ENCODE peak calls at places on chromosomes 4 and X, in four cellular contexts. J, L, T and P are unnamed samples.

GRCh38 chrX:20596856-20597255 is 330.1 kb upstream of the RPS6KA3 start:
- DNase-seq in J (no peak), L (no peak), T (no peak), P (no peak)

GRCh38 chr4:158490629-158491028 is 31.1 kb upstream of the RXFP1 start:
- DNase-seq in J (no peak), L (no peak), T (peak; percentile 10), P (no peak)

GRCh38 chr4:143337600-143338287 is 1.1 kb downstream of the GAB1 start:
- DNase-seq in J (peak; percentile 78), L (no peak), T (peak; percentile 37), P (peak; percentile 72)

GRCh38 chr4:15054546-15054945 is 52.3 kb downstream of the CPEB2 start:
- DNase-seq in J (no peak), L (no peak), T (no peak), P (no peak)

GRCh38 chr4:148776944-148777343 is 334.7 kb upstream of the NR3C2 start:
- DNase-seq in J (no peak), L (no peak), T (peak; percentile 14), P (no peak)

GRCh38 chr4:138243369-138243768 is 1.2 kb upstream of the SLC7A11 start:
- DNase-seq in J (no peak), L (no peak), T (peak; percentile 51), P (no peak)

GRCh38 chrX:96394566-96394965 is 290.1 kb upstream of the DIAPH2 start:
- DNase-seq in J (no peak), L (no peak), T (peak; percentile 12), P (peak; percentile 47)

GRCh38 chrX:137427813-137428212 is 138.1 kb upstream of the ZIC3 start:
- DNase-seq in J (no peak), L (no peak), T (no peak), P (peak; percentile 0)

GRCh38 chr4:187478292-187479205 is 517.0 kb upstream of the ZFP42 start:
- DNase-seq in J (no peak), L (no peak), T (peak; percentile 82), P (peak; percentile 92)

GRCh38 chr4:30362436-30362835 is 357.7 kb upstream of the PCDH7 start:
- DNase-seq in J (no peak), L (no peak), T (no peak), P (no peak)

GRCh38 chrX:6965729-6966128 is 181.8 kb upstream of the STS start:
- DNase-seq in J (no peak), L (no peak), T (no peak), P (no peak)

GRCh38 chrX:13463608-13464007 is 105.8 kb upstream of the EGFL6 start:
- DNase-seq in J (no peak), L (no peak), T (peak; percentile 49), P (peak; percentile 84)

GRCh38 chr4:167282171-167282864 is 48.0 kb upstream of the SPOCK3 start:
- DNase-seq in J (no peak), L (no peak), T (peak; percentile 66), P (no peak)

GRCh38 chr4:80619070-80619674 is 283.6 kb downstream of the CFAP299 start:
- DNase-seq in J (no peak), L (no peak), T (peak; percentile 49), P (no peak)

GRCh38 chrX:101377542-101377941 is 8.4 kb downstream of the BTK start:
- DNase-seq in J (no peak), L (no peak), T (no peak), P (no peak)

GRCh38 chrX:153825042-153825441 is 5.3 kb downstream of the PDZD4 start:
- DNase-seq in J (no peak), L (no peak), T (no peak), P (no peak)

GRCh38 chr4:76892601-76893000 is 5.3 kb downstream of the SOWAHB start:
- DNase-seq in J (no peak), L (no peak), T (peak; percentile 76), P (no peak)

GRCh38 chr4:186255122-186255521 is 10.9 kb upstream of the F11 start:
- DNase-seq in J (no peak), L (no peak), T (no peak), P (no peak)

GRCh38 chrX:670596-670995 is 40.0 kb downstream of the SHOX start:
- DNase-seq in J (no peak), L (no peak), T (no peak), P (no peak)

GRCh38 chrX:357693-358471 is 28.8 kb downstream of the PPP2R3B start:
- DNase-seq in J (peak; percentile 68), L (no peak), T (peak; percentile 54), P (peak; percentile 54)

GRCh38 chr4:2408401-2408958 is 10.0 kb downstream of the ZFYVE28 start:
- DNase-seq in J (peak; percentile 71), L (no peak), T (peak; percentile 8), P (no peak)

GRCh38 chr4:61374612-61374920 is 174.4 kb downstream of the ADGRL3 start:
- DNase-seq in J (no peak), L (no peak), T (peak; percentile 50), P (no peak)

GRCh38 chr4:159455675-159456235 is 352.9 kb downstream of the RAPGEF2 start:
- DNase-seq in J (no peak), L (peak; percentile 18), T (peak; percentile 66), P (peak; percentile 64)

GRCh38 chr4:115279300-115279699 is 165.9 kb upstream of the NDST4 start:
- DNase-seq in J (no peak), L (no peak), T (peak; percentile 25), P (no peak)

GRCh38 chrX:15939737-15940136 is 85.1 kb upstream of the AP1S2 start:
- DNase-seq in J (no peak), L (no peak), T (no peak), P (no peak)

GRCh38 chrX:10676239-10676971 is 56.0 kb upstream of the MID1 start:
- DNase-seq in J (no peak), L (peak; percentile 21), T (no peak), P (no peak)

GRCh38 chr4:150082241-150082640 is 4.0 kb downstream of the DCLK2 start:
- DNase-seq in J (no peak), L (no peak), T (no peak), P (no peak)

GRCh38 chr4:125750827-125751466 is 436.2 kb downstream of the FAT4 start:
- DNase-seq in J (no peak), L (peak; percentile 41), T (peak; percentile 62), P (peak; percentile 61)

GRCh38 chr4:100372432-100372831 is 145.4 kb downstream of the EMCN start:
- DNase-seq in J (no peak), L (no peak), T (peak; percentile 30), P (peak; percentile 15)

GRCh38 chrX:130523460-130524394 is 121.9 kb downstream of the RBMX2 start:
- DNase-seq in J (peak; percentile 74), L (peak; percentile 0), T (peak; percentile 16), P (peak; percentile 28)

GRCh38 chr4:125719987-125720386 is 405.2 kb downstream of the FAT4 start:
- DNase-seq in J (no peak), L (no peak), T (peak; percentile 85), P (peak; percentile 76)

GRCh38 chr4:119730644-119730995 is 102.0 kb upstream of the PDE5A start:
- DNase-seq in J (no peak), L (no peak), T (no peak), P (peak; percentile 44)

GRCh38 chr4:119731778-119732177 is 103.2 kb upstream of the PDE5A start:
- DNase-seq in J (no peak), L (no peak), T (no peak), P (no peak)

GRCh38 chr4:119733431-119733830 is 104.8 kb upstream of the PDE5A start:
- DNase-seq in J (no peak), L (no peak), T (peak; percentile 18), P (peak; percentile 61)

GRCh38 chr4:119729815-119730643 is 101.4 kb upstream of the PDE5A start:
- DNase-seq in J (peak; percentile 28), L (no peak), T (peak; percentile 94), P (peak; percentile 90)

DNA sequence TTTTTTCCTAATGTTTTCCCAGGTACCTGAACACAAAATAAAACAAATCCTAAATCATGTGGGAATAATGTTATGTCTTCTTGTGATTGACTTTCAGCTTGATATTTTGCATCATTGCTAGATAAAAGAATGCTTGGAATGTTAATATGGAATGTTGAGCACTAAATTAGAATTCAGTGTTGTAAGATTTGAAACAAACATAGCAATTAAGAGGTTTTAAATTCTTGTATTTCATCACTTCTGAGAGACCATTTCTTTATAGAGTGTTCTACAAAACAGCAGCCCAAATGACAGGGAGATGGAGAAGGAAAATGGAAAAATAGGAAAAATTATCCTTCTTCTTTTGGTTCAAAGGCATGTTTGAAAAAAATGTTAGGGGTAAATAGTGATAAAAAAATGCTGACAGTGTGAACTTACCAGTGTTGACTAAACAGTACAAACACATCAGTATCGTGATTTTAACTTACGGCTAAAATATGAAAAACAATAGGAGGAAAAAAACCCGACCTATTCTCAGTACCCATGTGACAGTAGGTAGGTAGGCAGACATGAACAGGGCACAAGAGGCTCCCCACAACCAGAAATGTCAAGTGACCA is 102.6 kb upstream of the PDE5A start:
- DNase-seq in J (no peak), L (no peak), T (no peak), P (no peak)
- H3K9ac ChIP-seq in J (no peak overlapping the region), L (no peak overlapping the region), T (peak overlapping the region; percentile 16), P (no peak overlapping the region)

GRCh38 chrX:112841820-112842157 is 1.2 kb upstream of the AMOT start:
- DNase-seq in J (no peak), L (no peak), T (no peak), P (no peak)
- H3K9ac ChIP-seq in J (no peak overlapping the region), L (no peak overlapping the region), T (no peak overlapping the region), P (peak overlapping the region; percentile 57)

GRCh38 chr4:86582453-86582852 is 11.7 kb upstream of the PTPN13 start:
- DNase-seq in J (no peak), L (no peak), T (peak; percentile 28), P (no peak)
- H3K9ac ChIP-seq in J (peak overlapping the region; percentile 62), L (no peak overlapping the region), T (no peak overlapping the region), P (peak overlapping the region; percentile 89)

DNA sequence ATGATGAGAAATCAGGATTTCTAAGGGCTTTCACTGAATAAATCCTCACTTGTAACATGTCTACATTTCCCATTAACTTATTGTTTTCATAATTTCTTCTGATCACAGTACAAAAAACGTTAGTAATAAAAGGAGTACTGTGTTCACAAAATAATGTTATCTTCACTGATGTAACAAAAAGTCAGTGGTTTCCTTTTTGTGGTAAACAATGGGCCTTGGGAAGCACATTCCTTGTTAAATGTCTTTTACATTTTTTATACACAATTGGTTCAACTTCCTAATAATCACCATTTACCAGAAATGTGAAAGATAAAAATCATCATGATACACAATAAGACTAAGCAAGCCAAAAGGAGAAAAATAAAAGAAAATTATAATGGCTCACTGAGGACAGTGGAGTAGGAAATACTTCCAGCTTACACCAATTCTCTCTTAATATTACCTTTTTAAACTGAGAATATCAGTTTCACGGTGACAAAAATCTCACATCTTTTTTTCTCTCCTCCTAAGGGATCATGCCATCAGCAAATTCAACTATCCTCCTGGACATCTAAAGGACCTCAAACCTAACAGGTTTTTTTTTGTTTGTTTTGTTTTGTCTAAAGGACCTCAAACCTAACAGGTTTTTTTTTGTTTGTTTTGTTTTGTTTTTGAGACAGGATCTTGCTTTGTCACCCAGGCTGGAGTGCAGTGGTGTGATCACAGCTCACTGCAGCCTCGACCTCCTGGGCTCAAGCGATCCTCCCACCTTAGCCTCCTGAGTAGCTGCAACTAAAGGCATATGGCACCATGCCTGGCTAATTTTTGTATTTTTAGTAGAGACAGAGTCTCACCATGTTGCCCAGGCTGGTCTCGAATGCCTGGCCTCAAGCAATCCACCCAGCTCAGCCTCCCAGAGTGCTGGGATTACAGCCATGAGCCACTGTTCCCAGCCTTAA is 57.3 kb downstream of the FRYL start:
- DNase-seq in J (no peak), L (no peak), T (no peak), P (no peak)
- H3K9ac ChIP-seq in J (no peak overlapping the region), L (no peak overlapping the region), T (no peak overlapping the region), P (no peak overlapping the region)